ENCODE peak calls at places on chromosome 21, in seven cellular contexts. A, L, B, V, N, U and H are unnamed samples.
A peak's percentile ranks its signal among the peaks of the same experiment; 100 is the strongest.

GRCh38 chr21:37849703-37850102 is 66.6 kb downstream of the KCNJ6 start:
- DNase-seq in A (no peak), L (peak; percentile 47), B (no peak), V (no peak), N (no peak), U (no peak), H (no peak)

GRCh38 chr21:31866077-31866511 is 6.7 kb upstream of the HUNK start:
- DNase-seq in A (peak; percentile 94), L (peak; percentile 96), B (peak; percentile 79), V (peak; percentile 89), N (peak; percentile 86), U (peak; percentile 76), H (peak; percentile 88)

GRCh38 chr21:32578107-32578691 is 7.1 kb downstream of the TCP10L start:
- DNase-seq in A (no peak), L (peak; percentile 80), B (peak; percentile 18), V (peak; percentile 34), N (peak; percentile 44), U (peak; percentile 53), H (no peak)

GRCh38 chr21:39388038-39388810 is 39.3 kb upstream of the HMGN1 start:
- DNase-seq in A (peak; percentile 94), L (peak; percentile 96), B (peak; percentile 64), V (peak; percentile 94), N (peak; percentile 92), U (peak; percentile 94), H (peak; percentile 99)

GRCh38 chr21:41858466-41859296 is 20.5 kb downstream of the PRDM15 start:
- DNase-seq in A (no peak), L (no peak), B (no peak), V (no peak), N (no peak), U (no peak), H (peak; percentile 68)

GRCh38 chr21:39118604-39119215 is 64.5 kb downstream of the PSMG1 start:
- DNase-seq in A (no peak), L (no peak), B (no peak), V (no peak), N (no peak), U (no peak), H (no peak)

GRCh38 chr21:31279986-31280385 is 64.1 kb downstream of the TIAM1 start:
- DNase-seq in A (no peak), L (no peak), B (no peak), V (no peak), N (no peak), U (no peak), H (no peak)

GRCh38 chr21:39004776-39005605 is 178.3 kb downstream of the PSMG1 start:
- DNase-seq in A (peak; percentile 35), L (no peak), B (no peak), V (peak; percentile 47), N (peak; percentile 83), U (peak; percentile 25), H (no peak)

GRCh38 chr21:18334066-18334465 is 69.5 kb downstream of the TMPRSS15 start:
- DNase-seq in A (no peak), L (no peak), B (no peak), V (no peak), N (no peak), U (no peak), H (no peak)

GRCh38 chr21:35020902-35021301 is 28.2 kb downstream of the RUNX1 start:
- DNase-seq in A (no peak), L (no peak), B (no peak), V (no peak), N (no peak), U (no peak), H (no peak)

GRCh38 chr21:21213297-21213696 is 215.1 kb downstream of the NCAM2 start:
- DNase-seq in A (no peak), L (no peak), B (no peak), V (no peak), N (no peak), U (no peak), H (no peak)

GRCh38 chr21:38266732-38267131 is 9.9 kb downstream of the KCNJ15 start:
- DNase-seq in A (no peak), L (no peak), B (no peak), V (no peak), N (no peak), U (no peak), H (no peak)

GRCh38 chr21:26684866-26685265 is 111.8 kb upstream of the CYYR1 start:
- DNase-seq in A (no peak), L (no peak), B (no peak), V (no peak), N (no peak), U (no peak), H (no peak)
- H3K27ac ChIP-seq in A (no peak overlapping the region), L (no peak overlapping the region), B (no peak overlapping the region), V (no peak overlapping the region), N (no peak overlapping the region), U (no peak overlapping the region), H (no peak overlapping the region)

GRCh38 chr21:43372663-43373386 is 54.1 kb downstream of the SIK1 start:
- DNase-seq in A (peak; percentile 78), L (no peak), B (no peak), V (no peak), N (no peak), U (no peak), H (no peak)
- TF ChIP-seq POLR2AphosphoS5 in A (no peak), L (no peak), B (no peak), V (no peak), N (no peak), U (no peak), H (no peak)

GRCh38 chr21:45283611-45284455 is 3.9 kb downstream of the POFUT2 start:
- DNase-seq in A (peak; percentile 22), L (no peak), B (no peak), V (peak; percentile 5), N (no peak), U (no peak), H (peak; percentile 69)
- H3K36me3 ChIP-seq in A (peaks cover 72% of the 10 kb centered on the region), L (peaks cover 29% of the 10 kb centered on the region), B (peaks cover 20% of the 10 kb centered on the region), V (peaks cover 56% of the 10 kb centered on the region), N (peaks cover 68% of the 10 kb centered on the region), U (peaks cover 59% of the 10 kb centered on the region), H (peaks cover 67% of the 10 kb centered on the region)

GRCh38 chr21:44858291-44858690 is 15.2 kb downstream of the PTTG1IP start:
- DNase-seq in A (no peak), L (no peak), B (no peak), V (no peak), N (no peak), U (no peak), H (peak; percentile 48)
- H3K27ac ChIP-seq in A (no peak overlapping the region), L (no peak overlapping the region), B (no peak overlapping the region), V (no peak overlapping the region), N (no peak overlapping the region), U (no peak overlapping the region), H (no peak overlapping the region)

DNA sequence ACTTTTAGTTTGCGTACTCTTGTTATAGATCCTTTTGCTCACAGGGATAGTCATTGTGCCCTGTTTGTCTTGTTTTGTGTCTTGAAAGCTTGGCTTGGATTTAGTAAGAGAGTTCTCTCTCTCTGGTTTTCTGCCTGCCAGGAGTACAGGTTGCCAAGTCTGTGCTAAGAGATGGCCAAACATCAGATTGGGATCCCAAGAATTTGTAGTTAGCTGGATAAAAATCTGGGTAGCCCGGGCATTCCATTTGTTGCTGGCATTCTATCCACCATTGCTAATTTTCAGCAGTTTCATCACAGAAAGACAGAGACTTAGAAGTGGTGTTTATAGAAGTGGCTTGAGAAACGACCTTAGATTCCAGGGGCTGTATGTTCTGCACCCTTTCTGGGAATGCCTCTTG is 222.2 kb downstream of the NRIP1 start:
- DNase-seq in A (no peak), L (no peak), B (no peak), V (no peak), N (no peak), U (no peak), H (no peak)
- TF ChIP-seq POLR2AphosphoS5 in A (no peak), L (no peak), B (no peak), V (no peak), N (no peak), U (no peak), H (no peak)

DNA sequence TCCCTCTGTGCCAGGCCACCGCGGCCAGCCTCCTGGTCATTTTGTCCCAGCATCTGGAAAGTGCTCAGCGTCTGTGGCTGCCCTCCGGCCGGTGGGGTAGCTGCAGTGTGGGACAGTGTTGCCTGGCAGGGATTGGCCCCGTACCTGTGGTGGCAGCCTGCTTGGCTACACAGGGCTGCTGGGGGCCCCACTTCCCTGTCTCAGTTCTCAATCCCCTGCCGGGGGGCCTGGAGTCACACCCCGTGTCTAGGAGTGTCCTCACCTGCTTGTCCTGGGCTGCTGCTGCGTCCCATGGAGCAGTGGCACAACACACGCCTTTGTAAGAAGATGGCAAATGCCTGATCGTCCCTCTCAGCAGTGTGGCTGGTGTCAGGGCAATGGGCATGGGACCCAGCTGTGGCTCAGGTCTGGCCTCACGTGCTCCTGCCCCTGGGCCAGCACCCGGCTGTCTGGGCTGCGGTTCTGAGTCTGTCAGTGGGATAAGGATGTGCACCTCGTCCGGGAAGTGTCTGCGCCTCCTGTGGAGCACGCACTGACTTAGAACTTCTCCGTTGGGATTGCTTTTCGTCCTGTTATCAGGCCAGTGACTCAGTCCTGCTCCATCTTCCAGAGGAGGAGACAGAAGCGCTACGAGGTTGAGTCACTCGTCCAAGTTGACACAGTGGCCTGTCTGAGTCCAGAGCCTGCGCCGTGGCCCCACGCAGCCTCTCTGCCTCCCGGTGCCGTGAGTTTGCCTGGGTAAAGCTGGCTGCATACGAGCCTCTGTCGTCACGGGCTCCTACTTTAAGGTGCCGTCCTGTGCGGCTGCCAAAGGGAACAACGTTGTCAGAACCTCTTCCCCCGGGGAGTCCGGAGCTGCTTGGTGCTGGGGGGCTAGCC is 41.0 kb downstream of the CRYAA start:
- DNase-seq in A (no peak), L (no peak), B (no peak), V (no peak), N (peak; percentile 23), U (no peak), H (peak; percentile 64)
- H3K36me3 ChIP-seq in A (no peaks in the 10 kb centered on the region), L (no peaks in the 10 kb centered on the region), B (no peaks in the 10 kb centered on the region), V (no peaks in the 10 kb centered on the region), N (no peaks in the 10 kb centered on the region), U (no peaks in the 10 kb centered on the region), H (no peaks in the 10 kb centered on the region)

DNA sequence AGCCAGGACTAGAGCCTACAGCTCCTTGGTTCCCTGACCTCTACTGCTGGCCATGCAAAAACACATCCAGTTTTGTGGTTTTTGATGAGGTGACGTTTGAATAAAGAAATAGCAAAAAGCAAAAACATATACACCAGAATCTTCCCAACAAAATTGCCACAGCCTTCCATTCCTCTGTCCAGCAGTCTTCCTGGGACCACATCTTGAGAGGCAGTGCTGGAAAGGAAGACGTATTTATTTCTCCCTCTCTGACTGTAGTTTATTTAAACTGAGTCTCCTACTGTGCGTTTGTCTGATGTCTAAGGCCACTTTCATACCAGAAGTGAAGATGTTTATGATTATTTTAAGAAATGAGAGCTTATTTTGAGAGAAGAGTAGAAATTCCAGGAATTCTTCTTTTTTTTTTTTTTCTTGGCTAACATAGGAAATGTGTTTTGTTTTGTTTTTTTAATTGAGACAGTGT is 118.4 kb downstream of the ITSN1 start:
- DNase-seq in A (no peak), L (no peak), B (no peak), V (no peak), N (no peak), U (no peak), H (no peak)
- H3K27ac ChIP-seq in A (peak overlapping the region; percentile 72), L (peak overlapping the region; percentile 4), B (peak overlapping the region; percentile 71), V (peak overlapping the region; percentile 50), N (peak overlapping the region; percentile 93), U (peak overlapping the region; percentile 12), H (no peak overlapping the region)